ENCODE peak calls at places on chromosomes 2 and 18, in six cellular contexts. E is effector CD4-positive, alpha-beta T cell; H is memory B cell; Y is non-pigmented ciliary epithelial cell; X is naive thymus-derived CD8-positive, alpha-beta T cell; T is fibroblast of the aortic adventitia. O is an unnamed sample.

GRCh38 chr2:83991992-83992391 is 467.1 kb downstream of the SUCLG1 start:
- DNase-seq in E (no peak), H (no peak), Y (no peak), X (no peak), T (no peak), O (no peak)

GRCh38 chr2:58701688-58702301 is 460.7 kb upstream of the FANCL start:
- DNase-seq in E (no peak), H (no peak), Y (no peak), X (no peak), T (no peak), O (no peak)

GRCh38 chr2:174063492-174064092 is 98.4 kb upstream of the SP3 start:
- DNase-seq in E (no peak), H (no peak), Y (no peak), X (no peak), T (no peak), O (no peak)

GRCh38 chr2:72745679-72746368 is 80.0 kb downstream of the EXOC6B start:
- DNase-seq in E (no peak), H (no peak), Y (peak), X (no peak), T (peak), O (peak)

GRCh38 chr18:43888601-43889000 is 611.3 kb upstream of the SYT4 start:
- DNase-seq in E (no peak), H (no peak), Y (no peak), X (no peak), T (peak), O (no peak)

GRCh38 chr2:86468162-86469033 is 27.2 kb downstream of the KDM3A start:
- DNase-seq in E (no peak), H (no peak), Y (no peak), X (no peak), T (no peak), O (no peak)

GRCh38 chr2:23533014-23533730 is 148.2 kb downstream of the KLHL29 start:
- DNase-seq in E (no peak), H (no peak), Y (no peak), X (no peak), T (no peak), O (no peak)

GRCh38 chr18:36711813-36712444 is 116.9 kb downstream of the TPGS2 start:
- DNase-seq in E (no peak), H (no peak), Y (peak), X (no peak), T (peak), O (no peak)